ENCODE peak calls at places on chromosomes 2 and 18, in five cellular contexts. E, M, G, O and W are unnamed samples.

GRCh38 chr2:240619506-240620148 is 5.7 kb upstream of the GPR35 start:
- DNase-seq in G (no peak), E (no peak), O (no peak), M (no peak), W (no peak)

GRCh38 chr2:88903744-88904353 is 212.4 kb downstream of the RPIA start:
- DNase-seq in O (peak), M (no peak), G (peak), E (peak), W (peak)

GRCh38 chr2:234992624-234993349 is 41.0 kb downstream of the SH3BP4 start:
- DNase-seq in E (no peak), M (no peak), O (no peak), G (no peak), W (no peak)

GRCh38 chr2:106833248-106833647 is 52.7 kb downstream of the ST6GAL2 start:
- DNase-seq in O (no peak), E (no peak), G (no peak), M (no peak), W (no peak)

GRCh38 chr2:134843968-134844367 is 5.6 kb downstream of the ACMSD start:
- DNase-seq in M (no peak), G (no peak), E (no peak), O (no peak), W (no peak)

GRCh38 chr2:171598713-171599319 is 76.5 kb downstream of the CYBRD1 start:
- DNase-seq in G (peak), E (peak), M (peak), O (peak), W (peak)

GRCh38 chr2:30232027-30232800 is 880 bp downstream of the LBH start:
- DNase-seq in G (peak), E (peak), O (peak), M (no peak), W (peak)

GRCh38 chr2:53018830-53019425 is 748.7 kb upstream of the CHAC2 start:
- DNase-seq in O (peak), G (peak), M (no peak), E (peak), W (no peak)

GRCh38 chr2:216636570-216637450 is 3.6 kb downstream of the IGFBP2 start:
- DNase-seq in E (peak), G (peak), M (no peak), O (peak), W (peak)

GRCh38 chr2:215527738-215528137 is 91.9 kb upstream of the FN1 start:
- DNase-seq in E (no peak), O (peak), M (no peak), G (no peak), W (no peak)

GRCh38 chr2:129876576-129876975 is 102.9 kb upstream of the RAB6C start:
- DNase-seq in G (no peak), M (no peak), O (no peak), E (no peak), W (no peak)

GRCh38 chr2:159124441-159124911 is 156.0 kb downstream of the TANC1 start:
- DNase-seq in G (no peak), E (peak), O (peak), M (no peak), W (peak)

GRCh38 chr2:121809607-121810006 is 54.2 kb downstream of the TSN start:
- DNase-seq in G (no peak), M (no peak), O (no peak), E (no peak), W (no peak)

GRCh38 chr2:206824219-206824618 is 58.8 kb downstream of the FASTKD2 start:
- DNase-seq in E (no peak), M (no peak), O (no peak), G (no peak), W (no peak)

GRCh38 chr2:236176417-236176816 is 8.2 kb upstream of the GBX2 start:
- DNase-seq in G (peak), M (no peak), E (peak), O (peak), W (peak)
- TF ChIP-seq RCOR1 in G (no peak), M (no peak), E (no peak), O (no peak), W (no peak)

DNA sequence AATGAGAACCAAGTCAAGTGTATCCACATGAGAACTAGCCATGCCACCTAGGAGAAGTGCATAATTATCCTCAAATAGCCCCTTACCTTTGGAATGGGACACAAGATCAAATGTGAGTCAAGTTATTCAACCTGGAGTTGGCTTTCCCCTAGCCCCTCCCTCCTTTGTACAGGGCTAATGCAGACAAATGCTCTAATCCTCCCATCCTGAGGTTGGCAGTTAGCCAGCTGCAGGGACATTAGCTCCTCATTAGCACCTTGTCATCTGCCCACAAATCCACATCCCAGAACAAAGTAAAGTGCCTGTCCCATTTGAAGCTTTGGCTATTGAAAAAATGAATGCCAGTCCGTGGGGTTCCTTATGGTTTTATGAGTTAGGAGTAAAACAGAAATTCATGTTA is 294.1 kb upstream of the FANCL start:
- DNase-seq in G (no peak), E (no peak), M (no peak), O (no peak), W (no peak)
- TF ChIP-seq RCOR1 in G (no peak), E (no peak), M (no peak), O (no peak), W (no peak)

GRCh38 chr18:58226476-58226875 is 182.4 kb downstream of the NEDD4L start:
- DNase-seq in E (no peak), O (no peak), G (no peak), M (no peak), W (no peak)

GRCh38 chr18:58225101-58225500 is 181.1 kb downstream of the NEDD4L start:
- DNase-seq in G (no peak), M (peak), O (no peak), E (no peak), W (no peak)

GRCh38 chr18:58224425-58224750 is 180.4 kb downstream of the NEDD4L start:
- DNase-seq in E (no peak), M (no peak), G (no peak), O (no peak), W (no peak)

GRCh38 chr18:58222439-58223125 is 178.6 kb downstream of the NEDD4L start:
- DNase-seq in E (no peak), O (peak), G (no peak), M (no peak), W (no peak)

GRCh38 chr18:58223717-58224424 is 179.8 kb downstream of the NEDD4L start:
- DNase-seq in E (peak), G (peak), M (no peak), O (peak), W (peak)
- TF ChIP-seq RCOR1 in E (no peak), G (no peak), M (no peak), O (peak), W (peak)

GRCh38 chr18:11258014-11258413 is 108.6 kb upstream of the PIEZO2 start:
- DNase-seq in E (no peak), M (no peak), G (peak), O (no peak), W (no peak)
- TF ChIP-seq RCOR1 in E (no peak), M (no peak), G (peak), O (no peak), W (no peak)

DNA sequence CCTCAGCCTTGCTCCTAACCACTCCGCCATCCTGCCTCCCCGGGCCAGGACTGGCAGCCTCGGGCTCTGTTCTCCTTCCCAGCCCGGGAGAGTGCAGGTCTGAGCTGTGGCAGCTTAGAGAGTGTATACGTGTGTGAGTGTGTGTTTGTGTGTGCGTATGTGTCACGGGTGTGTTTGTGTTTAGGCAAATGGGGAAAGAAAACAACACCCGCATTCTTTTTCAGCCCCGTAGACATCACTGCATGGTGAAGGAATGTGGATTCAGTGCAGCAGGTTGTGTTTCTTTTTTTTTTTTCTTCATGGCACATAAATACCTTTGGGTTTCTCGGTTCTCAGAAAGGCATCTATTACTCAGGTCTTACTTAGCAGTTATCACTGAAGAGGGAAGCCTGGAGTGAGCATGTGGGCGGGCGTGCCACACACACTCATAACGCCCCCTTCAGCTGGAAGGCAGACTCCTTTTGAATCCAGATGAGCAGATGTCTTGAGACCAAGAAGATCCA is 44.2 kb downstream of the GLI2 start:
- DNase-seq in E (no peak), M (no peak), G (no peak), O (peak), W (peak)
- TF ChIP-seq RCOR1 in E (no peak), M (no peak), G (no peak), O (peak), W (no peak)

GRCh38 chr2:16413257-16413656 is 252.4 kb downstream of the CYRIA start:
- DNase-seq in M (no peak), G (no peak), E (no peak), O (no peak), W (peak)
- TF ChIP-seq RCOR1 in M (no peak), G (no peak), E (no peak), O (no peak), W (no peak)

GRCh38 chr2:185880396-185880795 is 141.8 kb downstream of the FSIP2 start:
- DNase-seq in O (no peak), G (no peak), M (no peak), E (no peak), W (no peak)
- TF ChIP-seq RCOR1 in O (no peak), G (no peak), M (no peak), E (no peak), W (no peak)

DNA sequence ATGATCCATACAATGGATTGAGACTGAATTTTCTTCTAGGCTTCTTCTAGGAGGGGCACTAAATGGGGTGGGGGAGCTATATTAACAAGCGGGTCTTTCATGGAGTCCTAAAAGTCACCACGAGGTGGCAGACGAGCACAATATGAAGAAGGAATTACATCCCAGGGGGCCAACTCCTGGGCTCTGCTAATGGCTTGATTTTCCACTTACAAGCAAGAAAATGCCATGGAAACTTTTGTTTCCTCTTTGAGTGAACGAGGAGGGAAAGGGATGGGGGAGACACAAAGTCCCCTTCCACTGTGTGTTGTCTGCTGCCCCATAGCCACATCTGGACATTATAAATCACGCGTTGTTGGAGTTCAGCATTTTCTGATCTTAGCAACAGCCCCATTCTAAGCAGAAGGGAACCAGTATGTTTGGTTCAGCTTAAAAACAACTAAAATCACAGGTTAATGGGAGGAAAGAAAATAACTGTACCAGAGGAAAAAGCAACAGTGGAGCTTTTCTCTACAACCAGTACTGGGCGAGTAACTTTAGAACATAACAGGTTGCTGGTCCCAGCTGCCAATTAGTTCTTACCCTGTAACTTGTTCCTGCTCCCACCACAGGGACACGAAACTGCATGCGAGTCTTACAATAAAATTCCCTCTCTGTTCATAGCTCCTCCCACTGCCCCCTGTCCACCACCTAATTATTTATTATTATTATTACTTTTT is 285.0 kb upstream of the PARD3B start:
- DNase-seq in E (peak), G (peak), M (no peak), O (peak), W (peak)
- TF ChIP-seq RCOR1 in E (no peak), G (no peak), M (no peak), O (no peak), W (no peak)

GRCh38 chr2:239546541-239546940 is 145.7 kb upstream of the HDAC4 start:
- DNase-seq in M (no peak), O (no peak), G (no peak), E (no peak), W (no peak)

GRCh38 chr2:239544846-239545465 is 144.1 kb upstream of the HDAC4 start:
- DNase-seq in O (no peak), M (no peak), G (no peak), E (no peak), W (no peak)

GRCh38 chr2:239543696-239544095 is 142.9 kb upstream of the HDAC4 start:
- DNase-seq in M (no peak), O (no peak), E (no peak), G (no peak), W (no peak)

GRCh38 chr2:239545741-239546392 is 145.0 kb upstream of the HDAC4 start:
- DNase-seq in O (no peak), M (no peak), G (no peak), E (no peak), W (no peak)

DNA sequence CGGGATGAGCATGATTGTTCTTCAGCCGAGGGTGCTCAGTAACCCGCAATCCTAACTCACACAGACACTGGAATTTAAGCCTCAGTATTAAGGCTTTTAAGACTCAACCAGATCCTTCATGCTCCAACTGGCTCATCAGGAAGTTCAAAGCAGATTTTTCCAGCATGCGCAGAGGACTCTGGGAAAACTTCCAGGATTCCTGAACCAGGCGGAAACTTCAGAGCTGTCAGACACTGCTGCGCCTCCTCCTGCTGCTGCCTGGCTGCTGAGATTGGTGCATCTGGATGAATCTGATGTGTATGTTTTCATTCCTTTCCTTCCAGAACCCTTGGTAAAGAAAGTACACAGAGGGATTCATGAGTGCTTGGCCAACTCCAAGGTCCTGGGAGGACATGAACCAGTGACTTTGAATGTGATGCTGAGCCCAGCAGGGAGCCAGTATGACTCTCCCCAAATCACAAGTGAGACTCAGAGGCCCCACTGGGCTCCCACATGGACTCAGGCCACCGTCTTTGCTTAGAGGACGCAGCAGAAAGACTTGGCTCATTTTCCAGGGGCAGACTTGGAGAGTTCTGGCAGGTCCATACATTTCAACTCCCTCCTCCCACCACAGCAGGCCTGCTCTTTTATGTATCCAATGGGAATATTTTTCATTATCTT is 143.5 kb upstream of the HDAC4 start:
- DNase-seq in O (no peak), G (no peak), E (no peak), M (no peak), W (no peak)
- TF ChIP-seq RCOR1 in O (no peak), G (no peak), E (no peak), M (no peak), W (no peak)